ENCODE peak calls at places on chromosome 7, in five cellular contexts. T is AG20443, I is activated gamma-delta T cell treated with Interleukin-2 at 50 U/mL for 16 hours, J is OCI-M1, K is HCEC 1CT. G is an unnamed sample.

GRCh38 chr7:2819161-2819953 is 24.8 kb downstream of the GNA12 start:
- DNase-seq in K (no peak), T (no peak), I (no peak), J (no peak), G (no peak)

GRCh38 chr7:139697031-139697430 is 80.8 kb downstream of the HIPK2 start:
- DNase-seq in I (no peak), T (no peak), K (no peak), J (no peak), G (no peak)

GRCh38 chr7:16849295-16850148 is 32.3 kb downstream of the AGR3 start:
- DNase-seq in I (no peak), J (peak), T (no peak), K (no peak), G (no peak)

GRCh38 chr7:131265227-131265626 is 62.4 kb upstream of the MKLN1 start:
- DNase-seq in K (no peak), J (no peak), T (no peak), I (no peak), G (no peak)

GRCh38 chr7:32594965-32595364 is 99.7 kb downstream of the AVL9 start:
- DNase-seq in K (no peak), I (no peak), T (no peak), J (no peak), G (no peak)

GRCh38 chr7:137628211-137628610 is 218.6 kb downstream of the DGKI start:
- DNase-seq in I (no peak), T (no peak), J (no peak), K (no peak), G (no peak)

GRCh38 chr7:115747174-115747573 is 283.4 kb downstream of the TFEC start:
- DNase-seq in J (peak), I (no peak), T (no peak), K (no peak), G (no peak)

GRCh38 chr7:92698237-92698841 is 108.1 kb upstream of the FAM133B start:
- DNase-seq in T (peak), J (no peak), K (peak), I (no peak), G (no peak)

GRCh38 chr7:82562716-82563404 is 119.3 kb upstream of the CACNA2D1 start:
- DNase-seq in J (no peak), I (no peak), T (peak), K (peak), G (no peak)

GRCh38 chr7:154880512-154880911 is 122.4 kb downstream of the PAXIP1 start:
- DNase-seq in K (no peak), T (no peak), I (no peak), J (no peak), G (no peak)

GRCh38 chr7:152435384-152436278 is at the start of gene KMT2C:
- DNase-seq in K (peak), T (peak), I (peak), J (peak), G (peak)

GRCh38 chr7:57416601-57417358 is 33.2 kb upstream of the ZNF716 start:
- DNase-seq in T (no peak), I (no peak), K (no peak), J (no peak), G (no peak)

GRCh38 chr7:108329514-108329913 is 126.7 kb downstream of the NRCAM start:
- DNase-seq in J (no peak), T (no peak), K (no peak), I (no peak), G (no peak)

GRCh38 chr7:17580141-17580540 is 281.7 kb downstream of the AHR start:
- DNase-seq in K (peak), I (no peak), T (peak), J (no peak), G (no peak)

GRCh38 chr7:184768-185264 is 7.6 kb upstream of the FAM20C start:
- DNase-seq in T (peak), K (no peak), I (no peak), J (no peak), G (no peak)

GRCh38 chr7:157764946-157765537 is 428.2 kb downstream of the DNAJB6 start:
- DNase-seq in I (no peak), T (no peak), K (no peak), J (no peak), G (no peak)

GRCh38 chr7:74544706-74545469 is 91.2 kb downstream of the GTF2IRD1 start:
- DNase-seq in J (peak), T (peak), I (no peak), K (peak), G (no peak)

GRCh38 chr7:3897430-3898385 is 596.7 kb downstream of the SDK1 start:
- DNase-seq in K (peak), I (peak), T (no peak), J (peak), G (no peak)

GRCh38 chr7:127813991-127814556 is 162.1 kb downstream of the SND1 start:
- DNase-seq in J (no peak), T (no peak), I (no peak), K (peak), G (no peak)

GRCh38 chr7:74502216-74502891 is 48.6 kb downstream of the GTF2IRD1 start:
- DNase-seq in J (no peak), I (no peak), T (peak), K (no peak), G (peak)

GRCh38 chr7:113087278-113087998 is 811 bp upstream of the GPR85 start:
- DNase-seq in T (peak), K (peak), I (no peak), J (peak), G (no peak)

GRCh38 chr7:1046722-1047679 is 2.7 kb downstream of the GPR146 start:
- DNase-seq in T (no peak), J (no peak), K (no peak), I (no peak), G (no peak)

GRCh38 chr7:96388166-96388565 is 66.3 kb upstream of the SLC25A13 start:
- DNase-seq in T (no peak), I (no peak), K (peak), J (no peak), G (no peak)

GRCh38 chr7:70620333-70621055 is 511.4 kb upstream of the GALNT17 start:
- DNase-seq in T (no peak), J (no peak), I (no peak), K (no peak), G (no peak)

GRCh38 chr7:100867040-100867795 is at the start of gene TRIP6:
- DNase-seq in J (no peak), K (peak), T (peak), I (no peak), G (peak)

GRCh38 chr7:34240450-34240849 is 335.1 kb downstream of the BMPER start:
- DNase-seq in T (no peak), K (no peak), I (no peak), J (no peak), G (no peak)

GRCh38 chr7:151276651-151277590 is 28.4 kb upstream of the SMARCD3 start:
- DNase-seq in K (peak), J (peak), T (peak), I (peak), G (no peak)

GRCh38 chr7:157671358-157672255 is 334.8 kb downstream of the DNAJB6 start:
- DNase-seq in J (no peak), K (no peak), I (no peak), T (no peak), G (peak)

GRCh38 chr7:122887198-122887597 is 938 bp upstream of the CADPS2 start:
- DNase-seq in I (no peak), J (peak), K (peak), T (peak), G (peak)

GRCh38 chr7:37408241-37408884 is 40.3 kb downstream of the ELMO1 start:
- DNase-seq in K (no peak), T (no peak), I (no peak), J (peak), G (no peak)

GRCh38 chr7:48244902-48245301 is 73.6 kb downstream of the ABCA13 start:
- DNase-seq in K (no peak), I (no peak), T (no peak), J (peak), G (no peak)

GRCh38 chr7:69723663-69724062 is 125.4 kb downstream of the AUTS2 start:
- DNase-seq in T (no peak), K (no peak), I (no peak), J (no peak), G (no peak)

GRCh38 chr7:28891192-28891872 is 66.8 kb downstream of the TRIL start:
- DNase-seq in J (no peak), K (no peak), T (no peak), I (no peak), G (no peak)

GRCh38 chr7:36408589-36408988 is 18.9 kb downstream of the ANLN start:
- DNase-seq in T (no peak), I (no peak), J (no peak), K (no peak), G (no peak)

GRCh38 chr7:118183254-118183585 is 744 bp upstream of the LSM8 start:
- DNase-seq in I (peak), J (peak), K (no peak), T (peak), G (no peak)

G was measured in cardiac septum.